ENCODE peak calls at places on chromosomes 2 and 18, in five cellular contexts. J is NCI-H748 treated with DMSO at 0.1 percent for 48 hours; B is stimulated activated CD8-positive, alpha-beta memory T cell treated with anti-CD3 and anti-CD28 coated beads, Interleukin-12 subunit alpha, Interleukin-12 subunit beta, amount 100 ng/mL, for 1 hour; I is T-helper 2 cell; O is activated effector memory CD4-positive, alpha-beta T cell treated with anti-CD3 and anti-CD28 coated beads, Interleukin-2, amount 50 U/mL, for 16 hours. M is an unnamed sample.

GRCh38 chr2:29367986-29368677 is 252.9 kb downstream of the CLIP4 start:
- DNase-seq in O (no peak), J (no peak), B (no peak), I (no peak), M (no peak)

GRCh38 chr2:118122768-118123335 is 34.6 kb downstream of the INSIG2 start:
- DNase-seq in B (no peak), I (no peak), J (no peak), O (no peak), M (no peak)

GRCh38 chr18:72181241-72181764 is 362.8 kb downstream of the CBLN2 start:
- DNase-seq in J (no peak), O (no peak), B (no peak), I (no peak), M (no peak)

GRCh38 chr18:70044626-70045025 is 97.0 kb upstream of the CD226 start:
- DNase-seq in O (no peak), B (no peak), J (no peak), I (no peak), M (no peak)

GRCh38 chr2:38499921-38500634 is 102.7 kb downstream of the HNRNPLL start:
- DNase-seq in J (no peak), O (no peak), B (no peak), I (no peak), M (no peak)

GRCh38 chr2:216584112-216584511 is 49.1 kb upstream of the IGFBP2 start:
- DNase-seq in B (no peak), J (no peak), O (no peak), I (no peak), M (no peak)

GRCh38 chr2:241354668-241355658 is 1.1 kb upstream of the FARP2 start:
- DNase-seq in I (peak; percentile 61), J (no peak), O (peak; percentile 92), B (peak; percentile 52), M (peak; percentile 96)

GRCh38 chr2:207334309-207334630 is 168.5 kb upstream of the KLF7 start:
- DNase-seq in O (no peak), I (no peak), B (no peak), J (no peak), M (no peak)

GRCh38 chr2:129757915-129758421 is 221.5 kb upstream of the RAB6C start:
- DNase-seq in I (no peak), J (no peak), O (no peak), B (no peak), M (peak; percentile 40)

GRCh38 chr2:208012449-208012848 is 12.9 kb downstream of the PLEKHM3 start:
- DNase-seq in J (no peak), B (no peak), I (no peak), O (no peak), M (no peak)

GRCh38 chr2:99654419-99654818 is 164.6 kb upstream of the REV1 start:
- DNase-seq in I (no peak), J (no peak), O (no peak), B (no peak), M (no peak)

GRCh38 chr18:45566025-45566740 is 49.1 kb upstream of the SLC14A2 start:
- DNase-seq in I (no peak), O (no peak), J (no peak), B (no peak), M (no peak)

GRCh38 chr18:9755603-9756002 is 47.5 kb downstream of the RAB31 start:
- DNase-seq in I (no peak), J (no peak), B (no peak), O (no peak), M (no peak)

GRCh38 chr2:182068811-182069210 is 83.2 kb downstream of the PPP1R1C start:
- DNase-seq in O (no peak), J (no peak), I (no peak), B (no peak), M (no peak)

GRCh38 chr2:222295368-222296041 is 3.3 kb downstream of the PAX3 start:
- DNase-seq in I (no peak), J (no peak), O (no peak), B (no peak), M (no peak)

GRCh38 chr2:141306368-141306767 is 824.4 kb downstream of the LRP1B start:
- DNase-seq in B (no peak), I (no peak), J (no peak), O (no peak), M (no peak)

GRCh38 chr2:205617905-205618304 is 64.4 kb upstream of the NRP2 start:
- DNase-seq in B (no peak), J (no peak), O (no peak), I (no peak), M (no peak)

GRCh38 chr18:5627756-5628511 is 84.1 kb upstream of the EPB41L3 start:
- DNase-seq in J (peak; percentile 12), B (no peak), I (no peak), O (no peak), M (no peak)

GRCh38 chr2:219570194-219570923 is 980 bp downstream of the OBSL1 start:
- DNase-seq in I (no peak), J (no peak), O (no peak), B (no peak), M (no peak)

GRCh38 chr2:102737435-102737834 is 24.4 kb upstream of the TMEM182 start:
- DNase-seq in B (no peak), I (no peak), J (no peak), O (no peak), M (no peak)

GRCh38 chr2:219508933-219509779 is 5.1 kb upstream of the ASIC4 start:
- DNase-seq in I (no peak), O (no peak), J (no peak), B (no peak), M (no peak)

GRCh38 chr2:51103205-51103604 is 71.3 kb upstream of the NRXN1 start:
- DNase-seq in B (no peak), J (no peak), I (no peak), O (no peak), M (peak; percentile 68)

GRCh38 chr2:177784449-177784845 is 288.1 kb downstream of the PDE11A start:
- DNase-seq in B (no peak), I (no peak), O (no peak), J (no peak), M (no peak)

GRCh38 chr2:167196461-167197252 is 308.4 kb downstream of the XIRP2 start:
- DNase-seq in J (no peak), B (no peak), O (no peak), I (no peak), M (no peak)

GRCh38 chr2:115483631-115484030 is 1041.2 kb downstream of the DPP10 start:
- DNase-seq in I (no peak), J (no peak), B (no peak), O (no peak), M (no peak)

GRCh38 chr18:3727260-3727659 is 277.3 kb downstream of the TGIF1 start:
- DNase-seq in B (no peak), J (no peak), O (no peak), I (no peak), M (no peak)

GRCh38 chr2:31137211-31138036 is 816 bp downstream of the GALNT14 start:
- DNase-seq in J (no peak), B (no peak), I (no peak), O (no peak), M (peak; percentile 80)

GRCh38 chr2:126793885-126794613 is 104.6 kb upstream of the TEX51 start:
- DNase-seq in I (no peak), O (peak; percentile 6), B (no peak), J (peak; percentile 2), M (peak; percentile 59)

GRCh38 chr2:102310964-102311640 is at the start of gene IL1RL1:
- DNase-seq in I (no peak), O (no peak), B (no peak), J (no peak), M (no peak)

GRCh38 chr2:208320686-208321085 is 54.6 kb downstream of the PIKFYVE start:
- DNase-seq in O (no peak), B (no peak), J (no peak), I (no peak), M (peak; percentile 78)

GRCh38 chr2:75595541-75596395 is 35.0 kb upstream of the EVA1A start:
- DNase-seq in B (no peak), J (no peak), I (no peak), O (no peak), M (no peak)

GRCh38 chr2:80022018-80022417 is 282.5 kb downstream of the LRRTM1 start:
- DNase-seq in J (no peak), O (no peak), I (no peak), B (no peak), M (no peak)

GRCh38 chr2:86765308-86765695 is 25.4 kb downstream of the CD8A start:
- DNase-seq in J (no peak), O (no peak), I (no peak), B (no peak), M (no peak)

GRCh38 chr2:140835079-140835478 is 1295.7 kb downstream of the LRP1B start:
- DNase-seq in O (no peak), I (no peak), B (no peak), J (no peak), M (no peak)

GRCh38 chr2:218401834-218402370 is 2.2 kb downstream of the CTDSP1 start:
- DNase-seq in B (no peak), O (no peak), J (no peak), I (no peak), M (peak; percentile 81)

GRCh38 chr2:165018207-165018606 is 62.9 kb upstream of the SLC38A11 start:
- DNase-seq in B (no peak), O (no peak), I (no peak), J (peak; percentile 55), M (no peak)

GRCh38 chr2:134218928-134219707 is 34.8 kb upstream of the MGAT5 start:
- DNase-seq in B (no peak), J (no peak), O (peak; percentile 78), I (no peak), M (peak; percentile 90)

GRCh38 chr2:72827999-72828646 is 2.3 kb upstream of the EXOC6B start:
- DNase-seq in B (no peak), J (no peak), I (no peak), O (no peak), M (no peak)

M was measured in spleen.